ENCODE peak calls at places on chromosomes 1 and 21, in six cellular contexts. Q is adrenal gland, A is suprapubic skin, P is sigmoid colon, H is A549, R is heart left ventricle. I is an unnamed sample. For H3K9me3, the result is how much of the 10 kb centered on the place peaks cover.

GRCh38 chr1:23010734-23011449 is 4.8 kb downstream of the TEX46 start:
- DNase-seq in A (no peak), R (no peak), Q (no peak), H (peak), P (no peak), I (no peak)

GRCh38 chr1:162371611-162372010 is 5.0 kb downstream of the SPATA46 start:
- DNase-seq in Q (no peak), H (no peak), R (no peak), A (no peak), P (no peak), I (no peak)

GRCh38 chr1:29832471-29832870 is 596.1 kb downstream of the PTPRU start:
- DNase-seq in Q (no peak), P (no peak), H (no peak), R (no peak), A (no peak), I (no peak)

GRCh38 chr1:21313146-21313885 is 23.1 kb upstream of the ECE1 start:
- DNase-seq in Q (peak), R (no peak), H (no peak), P (peak), A (no peak), I (no peak)

GRCh38 chr1:9659328-9659727 is 7.8 kb downstream of the PIK3CD start:
- DNase-seq in H (no peak), A (no peak), R (no peak), P (no peak), Q (no peak), I (no peak)

GRCh38 chr1:107344268-107344667 is 203.4 kb downstream of the NTNG1 start:
- DNase-seq in H (no peak), A (no peak), P (no peak), R (no peak), Q (no peak), I (no peak)

GRCh38 chr1:225454733-225455132 is 26.9 kb upstream of the LBR start:
- DNase-seq in H (peak), Q (peak), P (peak), R (no peak), A (peak), I (no peak)

GRCh38 chr21:36567216-36567917 is 87.4 kb upstream of the CLDN14 start:
- DNase-seq in R (no peak), H (no peak), Q (no peak), A (no peak), P (no peak), I (no peak)

GRCh38 chr1:62355095-62355494 is 35.9 kb upstream of the KANK4 start:
- DNase-seq in Q (no peak), H (no peak), P (no peak), R (no peak), A (no peak), I (no peak)

GRCh38 chr1:10065344-10065685 is 32.6 kb downstream of the UBE4B start:
- DNase-seq in R (peak), A (no peak), P (no peak), H (peak), Q (peak), I (no peak)

DNA sequence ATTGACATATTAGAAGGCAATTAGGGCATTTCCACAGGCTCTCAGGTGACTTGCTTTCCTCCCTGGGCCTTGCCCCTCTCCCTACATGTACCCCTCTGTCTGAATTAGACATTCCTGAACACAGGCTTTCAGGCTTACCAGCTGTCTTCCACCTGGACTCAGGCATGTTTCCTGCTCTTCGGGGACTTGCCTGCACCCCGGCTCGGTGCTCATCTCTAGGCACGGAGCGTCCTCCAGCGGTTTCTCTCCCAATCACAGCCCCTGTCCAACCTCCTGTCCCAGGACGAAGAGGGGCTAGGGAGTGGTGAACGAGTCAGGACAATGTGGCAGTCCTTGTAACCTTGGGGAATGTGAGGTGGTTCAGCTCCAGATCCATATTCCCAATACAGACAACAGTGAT is 4.2 kb downstream of the PROK1 start:
- DNase-seq in A (no peak), P (no peak), H (no peak), R (no peak), Q (no peak), I (peak)
- TF ChIP-seq CTCF in A (no peak), P (no peak), H (no peak), R (no peak), Q (no peak), I (no peak)

DNA sequence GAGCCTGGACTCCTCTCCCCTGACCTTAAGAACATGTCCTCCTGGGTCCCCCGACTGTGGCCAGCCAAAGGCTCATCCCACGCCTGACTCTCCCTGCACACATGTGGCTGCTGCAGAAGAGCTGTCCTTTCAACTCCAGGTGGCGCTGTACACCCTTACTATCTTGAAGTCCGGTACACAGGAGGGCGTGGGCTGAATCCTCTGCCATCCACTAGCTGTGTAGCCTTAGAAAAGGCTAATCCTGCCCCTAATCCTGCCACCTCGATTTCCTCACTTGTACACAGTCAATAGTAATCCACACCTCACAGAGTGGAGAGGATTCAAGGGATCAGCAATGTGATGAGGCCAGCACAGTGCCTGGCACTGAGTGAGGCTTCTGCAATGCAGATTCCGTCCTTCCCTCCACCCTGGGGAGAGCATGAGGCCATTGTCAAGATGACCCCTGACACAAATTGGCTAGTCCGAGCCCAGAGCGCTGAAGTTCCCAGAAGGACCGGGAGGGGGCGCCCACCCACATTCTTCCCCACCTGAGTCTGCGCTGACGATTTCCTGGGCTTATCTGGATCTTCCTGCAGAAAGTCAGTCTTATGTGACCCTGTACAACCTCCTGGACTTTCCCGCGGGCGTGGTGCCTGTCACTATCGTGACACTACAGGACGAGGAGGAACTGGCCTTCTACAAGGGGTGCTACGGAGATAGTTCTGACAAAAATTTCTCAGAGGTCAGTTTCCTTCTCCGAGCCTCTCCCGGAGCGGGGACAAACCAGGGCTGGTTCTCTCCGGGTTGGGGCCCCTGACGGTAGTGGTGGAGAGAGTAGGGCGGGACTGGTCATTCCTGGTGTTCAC is 47.1 kb upstream of the DMBX1 start:
- DNase-seq in A (peak), H (peak), Q (peak), P (peak), R (peak), I (peak)
- TF ChIP-seq POLR2A in A (no peak), H (no peak), Q (no peak), P (no peak), R (no peak), I (no peak)

DNA sequence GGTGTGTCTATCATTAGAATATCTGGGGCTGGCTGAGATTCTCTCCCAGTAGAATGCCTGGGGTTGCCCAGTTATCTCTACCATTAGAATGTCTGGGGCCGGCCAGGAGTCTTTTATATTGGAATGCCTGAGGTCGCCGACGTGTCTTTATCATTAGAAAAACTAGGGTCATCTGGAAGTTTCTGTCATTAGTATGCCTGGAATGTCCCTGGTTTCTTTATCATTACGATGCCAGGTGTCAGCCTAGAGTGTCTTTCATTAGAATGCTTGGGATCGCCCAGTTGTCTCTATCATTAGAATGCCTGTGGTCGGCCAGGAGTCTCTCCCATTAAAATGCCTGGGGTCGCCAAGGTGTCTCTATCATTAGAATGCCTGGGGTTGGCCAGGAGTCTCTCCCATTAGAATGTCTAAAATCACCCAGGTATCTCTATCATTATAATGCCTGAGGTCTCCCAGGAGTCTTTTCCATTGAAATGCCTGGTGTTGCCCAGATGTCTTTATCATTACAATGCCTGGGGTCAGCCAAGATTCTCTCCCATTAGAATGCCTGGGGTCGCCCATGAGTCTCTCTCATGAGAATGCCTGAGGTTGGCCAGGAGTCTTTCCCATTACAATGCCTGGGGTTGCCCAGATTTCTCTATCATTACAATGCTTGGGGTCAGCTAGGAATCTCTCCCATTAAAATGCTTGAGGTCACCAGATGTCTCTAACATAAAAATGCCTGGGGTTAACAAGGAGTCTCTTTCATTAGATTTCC is 53.2 kb downstream of the RNF187 start:
- DNase-seq in Q (no peak), R (no peak), P (no peak), A (peak), H (no peak), I (no peak)
- H3K9me3 ChIP-seq in Q (under half), R (under half), P (under half), A (under half), H (under half), I (under half)

GRCh38 chr1:196309386-196309785 is 298.9 kb downstream of the KCNT2 start:
- DNase-seq in A (no peak), Q (no peak), H (peak), R (no peak), P (no peak), I (no peak)
- TF ChIP-seq CTCF in A (no peak), Q (peak), H (peak), R (no peak), P (no peak), I (no peak)

GRCh38 chr1:41397020-41397419 is 35.8 kb downstream of the FOXO6 start:
- DNase-seq in H (no peak), R (no peak), A (no peak), P (no peak), Q (no peak), I (no peak)
- TF ChIP-seq POLR2A in H (no peak), R (no peak), A (no peak), P (no peak), Q (no peak), I (no peak)

GRCh38 chr1:41875487-41875886 is 43.2 kb downstream of the HIVEP3 start:
- DNase-seq in H (no peak), R (no peak), Q (no peak), A (no peak), P (no peak), I (no peak)
- H3K9me3 ChIP-seq in H (under half), R (under half), Q (under half), A (under half), P (under half), I (under half)

DNA sequence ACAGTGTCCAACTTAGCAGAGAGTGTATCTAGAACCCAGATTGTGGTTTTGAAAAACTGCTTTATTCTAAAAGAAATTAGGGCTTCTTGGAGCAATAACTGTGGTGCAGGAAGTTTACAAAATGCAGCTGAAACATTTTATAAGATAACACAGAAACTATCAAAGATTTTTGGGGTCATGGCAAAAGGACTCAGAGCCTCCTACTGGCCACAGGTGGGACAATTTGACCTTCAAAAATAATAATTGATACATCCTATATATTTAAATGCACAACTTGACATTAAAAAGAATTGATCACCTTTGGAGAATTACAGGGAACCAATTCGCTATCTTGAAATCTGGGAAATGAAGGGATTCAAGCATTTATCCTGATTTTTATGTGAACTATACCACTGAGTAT is 235.2 kb downstream of the RPS6KC1 start:
- DNase-seq in P (no peak), H (no peak), Q (no peak), A (no peak), R (no peak), I (no peak)
- TF ChIP-seq CTCF in P (no peak), H (no peak), Q (no peak), A (no peak), R (no peak), I (no peak)

DNA sequence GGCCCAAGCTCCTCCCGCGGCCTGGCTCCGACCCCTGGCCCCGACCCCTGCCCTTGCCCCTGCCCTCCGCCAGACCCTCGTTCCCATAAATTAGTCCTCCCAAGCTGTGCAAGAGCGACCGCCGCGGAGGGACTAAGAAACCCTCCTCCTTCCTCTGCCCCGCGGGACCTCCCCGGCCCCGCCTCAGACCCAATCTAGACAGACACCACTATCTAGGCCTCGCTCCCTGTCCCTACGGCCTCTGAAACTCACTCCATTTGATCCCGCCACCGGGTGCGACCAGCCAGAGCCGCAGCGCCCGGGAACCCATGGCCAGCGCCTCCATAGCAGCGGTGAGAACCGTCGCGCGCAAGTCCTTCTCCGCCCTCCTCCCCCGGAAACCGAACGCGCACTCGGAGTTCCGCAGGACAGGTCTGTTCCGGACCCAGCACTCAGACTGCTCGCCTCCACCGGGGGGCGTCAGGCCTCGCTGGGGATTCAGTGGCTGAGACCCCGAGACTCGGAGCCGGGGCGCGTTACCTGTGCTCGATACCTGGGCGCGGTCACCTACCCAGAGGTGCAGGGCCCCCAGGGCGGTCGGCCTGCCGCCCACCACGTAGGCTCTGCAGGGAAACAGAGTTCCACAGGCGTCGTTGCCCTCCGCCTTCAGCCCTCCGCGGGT is at the start of gene MRPL39:
- DNase-seq in P (peak), Q (peak), R (peak), H (peak), A (peak), I (peak)
- TF ChIP-seq POLR2A in P (no peak), Q (no peak), R (no peak), H (peak), A (no peak), I (no peak)

DNA sequence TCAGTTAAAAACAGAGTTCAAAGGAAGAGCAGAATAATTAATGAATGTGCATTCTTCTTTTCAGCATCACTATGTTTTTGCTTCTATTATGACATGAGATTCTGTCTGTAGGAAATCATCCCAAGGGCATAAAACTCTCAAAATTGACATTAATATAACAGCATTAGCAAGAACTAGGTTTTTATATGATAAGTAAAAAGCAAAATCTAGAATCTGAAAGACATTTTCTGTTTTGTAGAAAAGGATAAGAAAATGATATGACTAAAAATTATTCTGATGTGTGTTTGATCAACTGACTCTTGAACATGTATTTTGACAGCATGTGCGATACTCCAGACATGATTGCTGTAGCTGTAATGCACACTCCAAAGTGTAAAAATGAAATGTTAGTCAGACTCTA is 197.2 kb downstream of the NCAM2 start:
- DNase-seq in A (no peak), Q (no peak), P (no peak), R (no peak), H (no peak), I (no peak)
- H3K9me3 ChIP-seq in A (under half), Q (under half), P (under half), R (under half), H (under half), I (under half)